ENCODE peak calls at places on chromosomes 6 and 20, in six cellular contexts. O is small intestine, H is fibroblast of mammary gland, J is fibroblast of villous mesenchyme, B is AG10803, E is adrenal gland. N is an unnamed sample.

GRCh38 chr6:132382630-132383175 is 18.6 kb downstream of the MOXD1 start:
- DNase-seq in O (no peak), H (no peak), J (no peak), B (no peak), E (no peak), N (no peak)

GRCh38 chr6:7106752-7107577 is 796 bp upstream of the RREB1 start:
- DNase-seq in O (peak; percentile 43), H (no peak), J (no peak), B (no peak), E (peak; percentile 32), N (peak; percentile 92)

GRCh38 chr6:165042912-165043311 is 266.5 kb downstream of the C6orf118 start:
- DNase-seq in O (no peak), H (no peak), J (no peak), B (no peak), E (no peak), N (no peak)

GRCh38 chr20:10225439-10226080 is 6.9 kb downstream of the SNAP25 start:
- DNase-seq in O (no peak), H (peak; percentile 28), J (no peak), B (no peak), E (no peak), N (no peak)

GRCh38 chr6:9233686-9234085 is 798.3 kb upstream of the SLC35B3 start:
- DNase-seq in O (no peak), H (no peak), J (peak; percentile 1), B (peak; percentile 32), E (no peak), N (no peak)

GRCh38 chr6:19866900-19867627 is 29.9 kb downstream of the ID4 start:
- DNase-seq in O (peak; percentile 42), H (peak; percentile 42), J (peak; percentile 55), B (peak; percentile 54), E (no peak), N (no peak)

GRCh38 chr20:38728237-38728761 is 4.0 kb downstream of the SLC32A1 start:
- DNase-seq in O (no peak), H (no peak), J (no peak), B (no peak), E (no peak), N (no peak)

GRCh38 chr6:118660218-118660569 is 8.8 kb upstream of the CEP85L start:
- DNase-seq in O (peak; percentile 14), H (no peak), J (no peak), B (no peak), E (no peak), N (no peak)

GRCh38 chr6:12288844-12289654 is 1.1 kb upstream of the EDN1 start:
- DNase-seq in O (peak; percentile 72), H (peak; percentile 63), J (peak; percentile 71), B (peak; percentile 68), E (peak; percentile 34), N (no peak)

GRCh38 chr6:146287691-146288369 is 255.8 kb upstream of the RAB32 start:
- DNase-seq in O (no peak), H (peak; percentile 40), J (peak; percentile 43), B (peak; percentile 76), E (no peak), N (no peak)

GRCh38 chr6:159505140-159505922 is 187.7 kb downstream of the SOD2 start:
- DNase-seq in O (no peak), H (no peak), J (no peak), B (no peak), E (no peak), N (no peak)

GRCh38 chr6:1786455-1787108 is 176.9 kb downstream of the FOXC1 start:
- DNase-seq in O (no peak), H (no peak), J (no peak), B (peak; percentile 16), E (no peak), N (no peak)

GRCh38 chr6:158279615-158280014 is 32.6 kb upstream of the TULP4 start:
- DNase-seq in O (no peak), H (no peak), J (peak; percentile 50), B (no peak), E (no peak), N (no peak)

GRCh38 chr6:63368347-63368746 is 48.6 kb upstream of the LGSN start:
- DNase-seq in O (no peak), H (no peak), J (no peak), B (no peak), E (no peak), N (no peak)

GRCh38 chr6:10363911-10364310 is 51.0 kb downstream of the TFAP2A start:
- DNase-seq in O (no peak), H (no peak), J (no peak), B (no peak), E (no peak), N (no peak)

GRCh38 chr6:142275146-142276006 is 26.4 kb upstream of the ADGRG6 start:
- DNase-seq in O (peak; percentile 88), H (no peak), J (peak; percentile 62), B (no peak), E (no peak), N (no peak)

GRCh38 chr20:47814632-47815415 is 29.5 kb upstream of the SULF2 start:
- DNase-seq in O (no peak), H (no peak), J (no peak), B (no peak), E (no peak), N (no peak)

GRCh38 chr6:16121339-16121738 is 7.5 kb upstream of the MYLIP start:
- DNase-seq in O (no peak), H (no peak), J (no peak), B (no peak), E (no peak), N (no peak)

GRCh38 chr20:2065111-2065510 is 36.5 kb upstream of the STK35 start:
- DNase-seq in O (no peak), H (peak; percentile 8), J (no peak), B (no peak), E (no peak), N (no peak)

GRCh38 chr20:4150095-4150492 is 134.7 kb upstream of the RNF24 start:
- DNase-seq in O (no peak), H (peak; percentile 54), J (peak; percentile 68), B (peak; percentile 60), E (peak; percentile 12), N (peak; percentile 70)

GRCh38 chr6:6319947-6320811 is at the start of gene F13A1:
- DNase-seq in O (no peak), H (no peak), J (no peak), B (no peak), E (peak; percentile 28), N (no peak)

GRCh38 chr6:111986651-111987050 is 67.3 kb upstream of the CCN6 start:
- DNase-seq in O (no peak), H (no peak), J (no peak), B (no peak), E (no peak), N (no peak)

GRCh38 chr6:68044264-68044663 is 590.8 kb upstream of the ADGRB3 start:
- DNase-seq in O (no peak), H (no peak), J (no peak), B (no peak), E (no peak), N (no peak)

GRCh38 chr6:33683576-33684427 is 27.7 kb downstream of the UQCC2 start:
- DNase-seq in O (no peak), H (no peak), J (no peak), B (no peak), E (peak; percentile 85), N (no peak)

GRCh38 chr6:40689181-40689580 is 102.0 kb upstream of the LRFN2 start:
- DNase-seq in O (no peak), H (no peak), J (no peak), B (no peak), E (no peak), N (no peak)

GRCh38 chr6:17965397-17965796 is 22.0 kb downstream of the KIF13A start:
- DNase-seq in O (no peak), H (peak; percentile 65), J (peak; percentile 78), B (peak; percentile 74), E (no peak), N (no peak)

DNA sequence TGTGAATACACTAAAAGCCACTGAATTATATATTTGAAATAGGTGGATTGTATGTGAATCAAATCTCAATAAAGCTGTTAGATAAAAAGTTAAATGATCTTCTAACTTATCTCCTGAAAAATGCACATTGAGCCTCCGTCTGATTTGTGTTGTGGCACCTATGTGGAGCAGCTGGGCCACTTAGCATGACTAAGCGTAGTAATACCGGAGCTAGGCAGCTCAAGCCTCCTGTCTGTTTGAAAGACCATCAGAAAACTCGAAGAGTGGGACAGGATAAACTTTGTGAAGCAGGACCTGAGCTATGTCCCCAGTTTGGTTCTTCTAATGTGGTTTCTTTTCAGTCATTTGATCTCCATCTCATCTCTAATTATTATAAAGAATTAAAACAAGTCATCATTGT is 11.0 kb upstream of the NOL7 start:
- DNase-seq in O (no peak), H (no peak), J (no peak), B (no peak), E (no peak), N (no peak)
- H3K4me3 ChIP-seq in O (no peak overlapping the region), H (no peak overlapping the region), J (no peak overlapping the region), B (no peak overlapping the region), E (no peak overlapping the region), N (no peak overlapping the region)

GRCh38 chr6:121334299-121335104 is at the start of gene TBC1D32:
- DNase-seq in O (peak; percentile 90), H (peak; percentile 89), J (peak; percentile 93), B (peak; percentile 89), E (peak; percentile 93), N (peak; percentile 98)

GRCh38 chr6:121335111-121336008 is 1.1 kb upstream of the TBC1D32 start:
- DNase-seq in O (no peak), H (peak; percentile 23), J (no peak), B (peak; percentile 18), E (no peak), N (no peak)

DNA sequence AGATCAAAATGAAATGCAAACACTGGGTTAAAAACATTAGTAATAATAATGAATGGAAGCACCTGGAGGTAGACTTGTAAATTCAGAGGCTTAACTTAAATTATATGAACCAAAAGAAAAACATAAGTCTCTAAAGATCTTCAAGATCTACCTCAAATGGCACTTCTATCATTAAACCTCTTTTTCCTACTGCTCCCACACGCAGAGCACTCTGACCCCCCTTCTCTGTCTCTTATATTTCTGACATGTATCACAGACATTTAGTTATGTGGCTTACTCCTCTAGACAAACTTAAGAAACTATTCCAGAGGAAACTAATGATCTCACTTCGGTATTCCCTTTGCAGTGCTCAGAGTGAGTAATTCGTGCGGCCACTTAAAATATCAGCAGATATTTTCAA is 1.1 kb downstream of the TBC1D32 start:
- DNase-seq in O (no peak), H (peak; percentile 2), J (peak; percentile 39), B (no peak), E (no peak), N (no peak)
- H3K4me3 ChIP-seq in O (no peak overlapping the region), H (no peak overlapping the region), J (peak overlapping the region; percentile 65), B (no peak overlapping the region), E (no peak overlapping the region), N (no peak overlapping the region)

GRCh38 chr6:150991487-150991886 is 126.0 kb downstream of the MTHFD1L start:
- DNase-seq in O (no peak), H (no peak), J (no peak), B (no peak), E (no peak), N (no peak)
- H3K4me3 ChIP-seq in O (no peak overlapping the region), H (no peak overlapping the region), J (no peak overlapping the region), B (no peak overlapping the region), E (no peak overlapping the region), N (no peak overlapping the region)

DNA sequence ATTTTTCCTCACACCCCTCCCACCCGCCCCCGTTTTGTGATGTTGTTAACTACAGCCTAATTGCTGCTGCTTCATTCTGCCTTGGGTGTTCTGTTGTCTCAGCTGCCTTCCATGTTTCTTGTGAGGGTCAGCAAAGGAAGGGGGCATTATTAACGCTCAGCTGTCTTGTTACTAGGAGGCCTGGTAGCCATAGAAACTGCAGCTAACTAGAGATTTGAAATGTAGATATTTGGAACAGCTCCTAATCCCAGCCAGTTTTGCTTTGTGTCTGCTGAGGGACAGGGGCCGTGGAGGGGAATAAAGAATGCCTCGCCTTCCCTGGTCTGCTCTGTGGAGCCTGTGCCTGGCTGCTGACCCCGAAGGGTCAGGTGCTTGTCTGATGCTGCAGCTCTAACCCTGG is 18.3 kb downstream of the MTRES1 start:
- DNase-seq in O (no peak), H (no peak), J (no peak), B (no peak), E (no peak), N (no peak)
- H3K4me3 ChIP-seq in O (no peak overlapping the region), H (no peak overlapping the region), J (no peak overlapping the region), B (no peak overlapping the region), E (no peak overlapping the region), N (no peak overlapping the region)